ENCODE peak calls at places on chromosomes 4 and X, in five cellular contexts. S is HepG2, H is psoas muscle, L is mammary epithelial cell, M is BJ. F is an unnamed sample.

GRCh38 chrX:15336023-15336413 is 695 bp upstream of the PIGA start:
- DNase-seq in S (no peak), L (peak; percentile 83), M (no peak), H (no peak), F (peak; percentile 7)

GRCh38 chrX:25810202-25810601 is 327.9 kb upstream of the MAGEB18 start:
- DNase-seq in S (no peak), M (no peak), H (no peak), L (peak; percentile 5), F (no peak)

GRCh38 chrX:40936827-40937226 is 148.4 kb upstream of the USP9X start:
- DNase-seq in M (no peak), H (no peak), L (no peak), S (no peak), F (no peak)

GRCh38 chr4:106614446-106614845 is 245.9 kb upstream of the GIMD1 start:
- DNase-seq in H (no peak), L (no peak), M (peak; percentile 28), S (peak; percentile 5), F (no peak)

GRCh38 chr4:3489451-3489962 is 26.4 kb downstream of the DOK7 start:
- DNase-seq in S (no peak), L (no peak), M (no peak), H (no peak), F (no peak)

GRCh38 chr4:170672571-170672970 is 582.8 kb upstream of the AADAT start:
- DNase-seq in S (no peak), L (peak; percentile 23), H (no peak), M (no peak), F (no peak)

GRCh38 chr4:91031761-91032160 is 904.6 kb downstream of the CCSER1 start:
- DNase-seq in M (no peak), H (no peak), L (no peak), S (no peak), F (no peak)

GRCh38 chr4:126973201-126973600 is 659.6 kb upstream of the INTU start:
- DNase-seq in H (no peak), L (no peak), M (no peak), S (no peak), F (no peak)

DNA sequence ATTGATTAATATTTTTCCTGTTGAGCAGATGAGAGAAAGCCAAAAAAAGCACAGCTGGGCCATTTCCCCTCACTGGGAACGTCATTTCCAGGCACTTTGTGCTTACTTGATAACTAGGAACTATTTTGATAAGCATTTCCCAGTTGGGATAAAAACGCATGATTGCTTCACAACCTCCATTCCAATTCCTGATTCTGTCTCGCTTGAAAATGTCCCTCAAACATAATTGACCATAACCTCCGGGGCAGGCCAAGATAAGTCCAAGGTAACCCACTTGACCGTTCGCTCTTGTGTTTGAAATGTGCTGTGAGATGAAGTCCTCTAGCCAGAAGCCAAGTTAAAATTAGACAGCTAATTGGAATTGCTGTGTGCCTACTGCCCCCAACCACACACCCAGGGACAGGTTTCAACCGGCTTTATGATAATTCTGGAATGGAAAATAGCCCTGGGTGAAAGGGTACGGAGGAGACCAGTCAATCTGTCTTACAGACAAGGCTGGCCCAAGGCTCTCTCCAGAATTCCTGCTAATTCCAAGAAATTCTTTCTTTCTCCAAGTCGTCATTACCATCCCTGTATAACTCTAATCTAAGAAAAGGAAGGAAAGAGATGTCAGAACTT is 137.1 kb downstream of the MID1 start:
- DNase-seq in S (no peak), L (no peak), M (no peak), H (no peak), F (no peak)
- H3K4me3 ChIP-seq in S (no peak overlapping the region), L (no peak overlapping the region), M (no peak overlapping the region), H (no peak overlapping the region), F (no peak overlapping the region)

GRCh38 chrX:37904833-37905232 is 57.5 kb upstream of the DYNLT3 start:
- DNase-seq in H (no peak), M (no peak), S (no peak), L (no peak), F (no peak)

GRCh38 chrX:37910186-37910585 is 62.8 kb upstream of the DYNLT3 start:
- DNase-seq in L (no peak), H (no peak), S (no peak), M (no peak), F (no peak)

GRCh38 chrX:37906357-37906756 is 59.0 kb upstream of the DYNLT3 start:
- DNase-seq in S (no peak), M (no peak), H (no peak), L (no peak), F (no peak)

DNA sequence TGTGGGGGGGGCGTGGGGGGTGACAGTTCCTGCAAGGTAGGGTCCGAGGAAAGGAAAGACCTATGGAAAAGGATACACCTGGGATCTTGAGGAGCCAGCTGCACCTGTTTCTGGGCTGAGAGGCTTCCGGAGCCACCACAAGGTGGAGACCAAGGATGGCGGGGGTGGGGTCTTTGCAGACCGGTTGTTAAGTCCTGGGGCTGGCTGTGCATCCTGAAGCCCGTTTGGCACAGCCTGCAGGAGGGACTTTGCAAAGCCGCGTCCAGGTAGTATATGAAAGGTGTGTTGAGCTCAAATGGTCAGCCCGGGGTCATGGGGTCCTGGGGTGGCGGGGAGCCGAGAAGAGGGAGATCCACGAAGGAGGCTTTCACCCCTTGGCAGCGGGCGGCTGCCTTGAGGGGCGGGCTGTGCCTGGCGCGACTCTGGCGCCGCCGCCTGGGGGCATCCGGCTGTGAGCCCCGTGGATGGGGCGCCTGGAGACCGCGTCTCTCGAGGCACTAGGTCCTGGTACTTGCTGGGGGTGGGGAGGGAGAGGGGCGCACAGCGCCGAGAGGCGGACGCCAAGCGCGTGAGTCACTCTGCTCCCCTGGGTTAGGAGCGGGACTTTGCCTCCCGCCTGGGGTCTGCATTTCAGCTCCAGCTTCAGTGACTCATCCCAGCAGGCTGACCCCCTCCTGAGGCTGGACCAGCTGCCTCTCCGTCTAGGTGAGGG is 58.2 kb upstream of the DYNLT3 start:
- DNase-seq in S (no peak), M (no peak), H (no peak), L (no peak), F (no peak)
- TF ChIP-seq CTCF in S (peak; percentile 31), M (peak; percentile 32), H (no peak), L (peak; percentile 15), F (peak; percentile 19)

GRCh38 chr4:177323416-177323815 is 13.7 kb downstream of the NEIL3 start:
- DNase-seq in H (no peak), S (no peak), M (no peak), L (no peak), F (no peak)

GRCh38 chr4:177322156-177322685 is 12.5 kb downstream of the NEIL3 start:
- DNase-seq in S (no peak), H (no peak), M (no peak), L (no peak), F (no peak)

GRCh38 chr4:177322881-177323280 is 13.2 kb downstream of the NEIL3 start:
- DNase-seq in H (no peak), M (no peak), S (no peak), L (no peak), F (no peak)

GRCh38 chr4:177321647-177322046 is 12.0 kb downstream of the NEIL3 start:
- DNase-seq in H (no peak), M (no peak), L (no peak), S (no peak), F (no peak)

DNA sequence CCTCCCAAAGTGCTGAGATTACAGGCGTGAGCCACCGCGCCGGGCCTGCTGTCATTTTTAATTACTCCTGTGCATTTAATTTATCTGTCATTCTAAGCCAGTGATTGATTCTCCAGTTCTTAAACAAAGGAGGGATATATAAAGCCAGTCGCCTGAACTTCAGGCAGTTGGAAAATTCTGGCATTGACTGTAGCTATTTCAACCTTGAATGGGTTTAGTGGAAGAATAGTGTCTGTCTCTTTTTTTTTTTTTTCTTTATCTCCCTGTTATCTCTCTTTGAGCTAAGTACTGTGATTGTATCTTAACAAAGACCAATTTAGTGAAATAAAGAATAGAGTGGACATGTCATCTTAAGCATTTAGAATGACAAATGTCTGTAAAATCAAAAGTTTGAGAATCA is 11.0 kb downstream of the NEIL3 start:
- DNase-seq in L (no peak), H (no peak), M (no peak), S (no peak), F (no peak)
- H3K4me3 ChIP-seq in L (no peak overlapping the region), H (no peak overlapping the region), M (no peak overlapping the region), S (no peak overlapping the region), F (no peak overlapping the region)

GRCh38 chr4:2290488-2290887 is 28.6 kb upstream of the MXD4 start:
- DNase-seq in L (no peak), H (no peak), M (no peak), S (no peak), F (no peak)
- TF ChIP-seq CTCF in L (no peak), H (no peak), M (no peak), S (no peak), F (no peak)

DNA sequence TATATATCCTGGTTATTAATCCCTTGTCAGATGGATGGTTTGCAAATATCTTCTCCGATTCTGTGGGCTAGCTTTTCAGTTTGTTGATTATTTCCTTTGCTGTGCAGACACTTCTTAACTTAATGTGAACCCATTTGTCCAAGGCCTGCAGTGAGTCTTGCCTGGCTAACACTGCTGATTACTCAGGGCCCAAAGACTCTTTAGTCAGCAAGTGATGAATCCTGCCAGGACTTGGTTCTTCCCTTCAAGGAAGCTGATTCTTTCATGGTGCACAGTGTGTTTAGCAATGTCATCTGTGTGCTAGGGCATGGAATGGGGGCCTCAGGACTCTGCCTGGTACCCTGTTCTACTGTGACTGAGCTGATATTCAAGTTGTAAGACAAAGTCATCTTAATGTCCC is 81.8 kb upstream of the TEX13A start:
- DNase-seq in S (no peak), L (peak; percentile 29), H (no peak), M (no peak), F (no peak)
- H3K4me3 ChIP-seq in S (no peak overlapping the region), L (no peak overlapping the region), H (no peak overlapping the region), M (no peak overlapping the region), F (no peak overlapping the region)

GRCh38 chr4:85512446-85513205 is 37.7 kb downstream of the ARHGAP24 start:
- DNase-seq in M (no peak), L (no peak), S (no peak), H (no peak), F (no peak)
- TF ChIP-seq CTCF in M (no peak), L (no peak), S (no peak), H (no peak), F (no peak)

GRCh38 chr4:84146300-84146942 is 352.7 kb downstream of the NKX6-1 start:
- DNase-seq in S (no peak), L (no peak), H (no peak), M (no peak), F (no peak)
- H3K4me3 ChIP-seq in S (no peak overlapping the region), L (no peak overlapping the region), H (no peak overlapping the region), M (no peak overlapping the region), F (no peak overlapping the region)

DNA sequence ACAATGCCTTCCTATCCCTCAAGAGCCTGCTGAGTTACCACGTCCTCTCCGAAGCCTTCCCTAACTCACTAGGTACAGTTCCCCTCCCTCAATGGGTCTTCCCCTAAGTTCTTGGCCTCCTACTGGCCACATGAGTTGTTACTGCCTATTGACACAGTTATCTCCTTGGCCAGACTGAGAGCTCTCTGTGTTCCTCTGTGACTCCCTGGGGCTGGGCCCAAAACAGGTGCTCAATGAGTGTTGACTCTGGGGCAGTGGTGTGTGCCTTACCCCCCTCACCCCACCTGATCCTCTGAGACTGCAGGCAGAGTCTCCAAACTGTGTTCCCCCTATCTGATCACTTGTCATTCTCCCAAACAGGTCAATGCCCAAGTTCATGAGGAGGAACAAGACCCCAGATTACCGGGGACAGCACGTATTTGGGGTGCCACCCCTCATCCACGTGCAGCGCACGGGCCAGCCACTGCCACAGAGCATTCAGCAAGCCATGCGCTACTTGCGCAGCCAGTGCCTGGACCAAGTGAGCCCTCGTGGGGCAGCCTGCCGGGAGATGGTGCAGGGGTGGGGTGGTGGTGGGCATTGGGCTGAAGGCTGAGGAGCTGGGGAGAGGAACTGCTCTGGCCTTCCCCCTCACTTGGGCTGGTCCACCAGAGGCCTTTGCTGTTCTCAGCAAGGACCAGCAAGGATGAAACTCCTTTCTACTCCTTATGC is 72.6 kb downstream of the STARD8 start:
- DNase-seq in S (peak; percentile 9), H (peak; percentile 32), M (no peak), L (no peak), F (no peak)
- TF ChIP-seq CTCF in S (peak; percentile 29), H (no peak), M (no peak), L (peak; percentile 24), F (peak; percentile 23)

GRCh38 chr4:81215219-81215892 is at the start of gene PRKG2:
- DNase-seq in M (no peak), S (no peak), H (no peak), L (peak; percentile 21), F (no peak)
- H3K4me3 ChIP-seq in M (peak within 1 kb of the TSS; percentile 52), S (no peak within 1 kb of the TSS), H (peak within 1 kb of the TSS; percentile 38), L (peak within 1 kb of the TSS; percentile 50), F (peak within 1 kb of the TSS; percentile 25)

F was measured in HFF-Myc.